ENCODE peak calls at places on chromosomes 4 and X, in eight cellular contexts. One of them, this sample, is unnamed.

GRCh38 chr4:138449938-138450337 is 207.8 kb upstream of the SLC7A11 start:
- DNase-seq in left cardiac atrium: no peak
- DNase-seq in pancreas: no peak
- DNase-seq in lower leg skin: no peak
- DNase-seq in fibroblast of lung: peak
- DNase-seq in activated T-cell treated with anti-CD3 and anti-CD28 coated beads for 1 hour: no peak
- DNase-seq in RPMI7951: no peak
- DNase-seq in NCI-H1092 treated with DMSO at 0.1 percent for 48 hours: no peak
- DNase-seq in this sample: peak

GRCh38 chr4:165779950-165780670 is 92.9 kb upstream of the TLL1 start:
- DNase-seq in left cardiac atrium: no peak
- DNase-seq in pancreas: peak
- DNase-seq in lower leg skin: no peak
- DNase-seq in fibroblast of lung: peak
- DNase-seq in activated T-cell treated with anti-CD3 and anti-CD28 coated beads for 1 hour: no peak
- DNase-seq in RPMI7951: no peak
- DNase-seq in NCI-H1092 treated with DMSO at 0.1 percent for 48 hours: no peak
- DNase-seq in this sample: no peak

GRCh38 chr4:136183513-136183912 is 1348.8 kb downstream of the PCDH18 start:
- DNase-seq in left cardiac atrium: no peak
- DNase-seq in pancreas: no peak
- DNase-seq in lower leg skin: no peak
- DNase-seq in fibroblast of lung: no peak
- DNase-seq in activated T-cell treated with anti-CD3 and anti-CD28 coated beads for 1 hour: no peak
- DNase-seq in RPMI7951: no peak
- DNase-seq in NCI-H1092 treated with DMSO at 0.1 percent for 48 hours: no peak
- DNase-seq in this sample: no peak

GRCh38 chr4:100803751-100804150 is 285.9 kb upstream of the EMCN start:
- DNase-seq in left cardiac atrium: no peak
- DNase-seq in pancreas: no peak
- DNase-seq in lower leg skin: no peak
- DNase-seq in fibroblast of lung: no peak
- DNase-seq in activated T-cell treated with anti-CD3 and anti-CD28 coated beads for 1 hour: no peak
- DNase-seq in RPMI7951: no peak
- DNase-seq in NCI-H1092 treated with DMSO at 0.1 percent for 48 hours: no peak
- DNase-seq in this sample: peak

GRCh38 chrX:78957049-78957767 is 12.0 kb downstream of the P2RY10 start:
- DNase-seq in left cardiac atrium: no peak
- DNase-seq in pancreas: no peak
- DNase-seq in lower leg skin: no peak
- DNase-seq in fibroblast of lung: no peak
- DNase-seq in activated T-cell treated with anti-CD3 and anti-CD28 coated beads for 1 hour: no peak
- DNase-seq in RPMI7951: no peak
- DNase-seq in NCI-H1092 treated with DMSO at 0.1 percent for 48 hours: no peak
- DNase-seq in this sample: no peak

GRCh38 chr4:40918330-40918729 is 168.6 kb downstream of the NSUN7 start:
- DNase-seq in left cardiac atrium: peak
- DNase-seq in pancreas: no peak
- DNase-seq in lower leg skin: peak
- DNase-seq in fibroblast of lung: peak
- DNase-seq in activated T-cell treated with anti-CD3 and anti-CD28 coated beads for 1 hour: no peak
- DNase-seq in RPMI7951: peak
- DNase-seq in NCI-H1092 treated with DMSO at 0.1 percent for 48 hours: peak
- DNase-seq in this sample: no peak

GRCh38 chr4:47933798-47934197 is 19.4 kb upstream of the NFXL1 start:
- DNase-seq in left cardiac atrium: no peak
- DNase-seq in pancreas: no peak
- DNase-seq in lower leg skin: no peak
- DNase-seq in fibroblast of lung: peak
- DNase-seq in activated T-cell treated with anti-CD3 and anti-CD28 coated beads for 1 hour: no peak
- DNase-seq in RPMI7951: peak
- DNase-seq in NCI-H1092 treated with DMSO at 0.1 percent for 48 hours: peak
- DNase-seq in this sample: peak

GRCh38 chr4:128758314-128758922 is 51.1 kb upstream of the JADE1 start:
- DNase-seq in left cardiac atrium: no peak
- DNase-seq in pancreas: no peak
- DNase-seq in lower leg skin: no peak
- DNase-seq in fibroblast of lung: no peak
- DNase-seq in activated T-cell treated with anti-CD3 and anti-CD28 coated beads for 1 hour: no peak
- DNase-seq in RPMI7951: no peak
- DNase-seq in NCI-H1092 treated with DMSO at 0.1 percent for 48 hours: no peak
- DNase-seq in this sample: no peak

GRCh38 chr4:72112514-72113156 is 80.8 kb downstream of the NPFFR2 start:
- DNase-seq in left cardiac atrium: no peak
- DNase-seq in pancreas: no peak
- DNase-seq in lower leg skin: no peak
- DNase-seq in fibroblast of lung: peak
- DNase-seq in activated T-cell treated with anti-CD3 and anti-CD28 coated beads for 1 hour: no peak
- DNase-seq in RPMI7951: peak
- DNase-seq in NCI-H1092 treated with DMSO at 0.1 percent for 48 hours: no peak
- DNase-seq in this sample: peak

GRCh38 chrX:123215397-123216089 is 31.5 kb downstream of the GRIA3 start:
- DNase-seq in left cardiac atrium: no peak
- DNase-seq in pancreas: no peak
- DNase-seq in lower leg skin: no peak
- DNase-seq in fibroblast of lung: no peak
- DNase-seq in activated T-cell treated with anti-CD3 and anti-CD28 coated beads for 1 hour: no peak
- DNase-seq in RPMI7951: no peak
- DNase-seq in NCI-H1092 treated with DMSO at 0.1 percent for 48 hours: no peak
- DNase-seq in this sample: no peak

GRCh38 chr4:178240891-178241290 is 798.7 kb upstream of the AGA start:
- DNase-seq in left cardiac atrium: no peak
- DNase-seq in pancreas: no peak
- DNase-seq in lower leg skin: no peak
- DNase-seq in fibroblast of lung: no peak
- DNase-seq in activated T-cell treated with anti-CD3 and anti-CD28 coated beads for 1 hour: no peak
- DNase-seq in RPMI7951: no peak
- DNase-seq in NCI-H1092 treated with DMSO at 0.1 percent for 48 hours: no peak
- DNase-seq in this sample: no peak

This sample was measured in SK-MEL-5.